ENCODE peak calls at places on chromosomes 3 and 15, in six cellular contexts. One of them, this sample, is unnamed.

GRCh38 chr15:76309561-76310330 is 1.5 kb downstream of the ETFA start:
- DNase-seq in psoas muscle: no peak
- DNase-seq in gastrocnemius medialis: no peak
- DNase-seq in lower leg skin: no peak
- DNase-seq in CD4-positive, alpha-beta T cell: no peak
- DNase-seq in left ventricle myocardium inferior: no peak
- DNase-seq in this sample: no peak

GRCh38 chr3:190718691-190719090 is 143.8 kb downstream of the GMNC start:
- DNase-seq in gastrocnemius medialis: no peak
- DNase-seq in left ventricle myocardium inferior: no peak
- DNase-seq in lower leg skin: no peak
- DNase-seq in psoas muscle: no peak
- DNase-seq in CD4-positive, alpha-beta T cell: no peak
- DNase-seq in this sample: no peak

GRCh38 chr15:74174966-74175270 is 1.4 kb downstream of the ISLR start:
- DNase-seq in CD4-positive, alpha-beta T cell: no peak
- DNase-seq in lower leg skin: peak
- DNase-seq in psoas muscle: no peak
- DNase-seq in left ventricle myocardium inferior: no peak
- DNase-seq in gastrocnemius medialis: no peak
- DNase-seq in this sample: no peak

GRCh38 chr3:113794526-113794925 is 44.1 kb upstream of the GRAMD1C start:
- DNase-seq in CD4-positive, alpha-beta T cell: no peak
- DNase-seq in psoas muscle: no peak
- DNase-seq in gastrocnemius medialis: no peak
- DNase-seq in lower leg skin: no peak
- DNase-seq in left ventricle myocardium inferior: no peak
- DNase-seq in this sample: no peak

GRCh38 chr3:175732053-175732452 is 872.9 kb downstream of the NAALADL2 start:
- DNase-seq in left ventricle myocardium inferior: no peak
- DNase-seq in gastrocnemius medialis: no peak
- DNase-seq in psoas muscle: no peak
- DNase-seq in CD4-positive, alpha-beta T cell: no peak
- DNase-seq in lower leg skin: no peak
- DNase-seq in this sample: no peak

GRCh38 chr15:67003586-67003985 is 61.8 kb upstream of the SMAD3 start:
- DNase-seq in left ventricle myocardium inferior: no peak
- DNase-seq in CD4-positive, alpha-beta T cell: no peak
- DNase-seq in gastrocnemius medialis: no peak
- DNase-seq in psoas muscle: no peak
- DNase-seq in lower leg skin: no peak
- DNase-seq in this sample: no peak

GRCh38 chr3:111971533-111971932 is 7.3 kb upstream of the ABHD10 start:
- DNase-seq in psoas muscle: no peak
- DNase-seq in lower leg skin: no peak
- DNase-seq in gastrocnemius medialis: peak
- DNase-seq in left ventricle myocardium inferior: peak
- DNase-seq in CD4-positive, alpha-beta T cell: no peak
- DNase-seq in this sample: no peak

GRCh38 chr15:74453925-74454763 is 6.8 kb downstream of the UBL7 start:
- DNase-seq in gastrocnemius medialis: no peak
- DNase-seq in lower leg skin: peak
- DNase-seq in CD4-positive, alpha-beta T cell: no peak
- DNase-seq in left ventricle myocardium inferior: no peak
- DNase-seq in psoas muscle: no peak
- DNase-seq in this sample: no peak

GRCh38 chr3:10753964-10754363 is 62.1 kb upstream of the SLC6A11 start:
- DNase-seq in left ventricle myocardium inferior: peak
- DNase-seq in lower leg skin: peak
- DNase-seq in gastrocnemius medialis: no peak
- DNase-seq in CD4-positive, alpha-beta T cell: peak
- DNase-seq in psoas muscle: peak
- DNase-seq in this sample: no peak

GRCh38 chr3:121482651-121483050 is 63.1 kb downstream of the POLQ start:
- DNase-seq in psoas muscle: no peak
- DNase-seq in CD4-positive, alpha-beta T cell: no peak
- DNase-seq in gastrocnemius medialis: no peak
- DNase-seq in lower leg skin: no peak
- DNase-seq in left ventricle myocardium inferior: no peak
- DNase-seq in this sample: no peak

GRCh38 chr15:88803241-88803919 is at the start of gene ACAN:
- DNase-seq in CD4-positive, alpha-beta T cell: no peak
- DNase-seq in gastrocnemius medialis: no peak
- DNase-seq in lower leg skin: no peak
- DNase-seq in left ventricle myocardium inferior: no peak
- DNase-seq in psoas muscle: no peak
- DNase-seq in this sample: no peak

GRCh38 chr3:148648685-148649352 is 48.9 kb upstream of the AGTR1 start:
- DNase-seq in gastrocnemius medialis: no peak
- DNase-seq in CD4-positive, alpha-beta T cell: no peak
- DNase-seq in psoas muscle: no peak
- DNase-seq in left ventricle myocardium inferior: no peak
- DNase-seq in lower leg skin: no peak
- DNase-seq in this sample: no peak

GRCh38 chr3:101942356-101942755 is 93.0 kb downstream of the NFKBIZ start:
- DNase-seq in left ventricle myocardium inferior: no peak
- DNase-seq in gastrocnemius medialis: no peak
- DNase-seq in CD4-positive, alpha-beta T cell: no peak
- DNase-seq in psoas muscle: no peak
- DNase-seq in lower leg skin: no peak
- DNase-seq in this sample: no peak

GRCh38 chr15:65312400-65312916 is 8.0 kb downstream of the RNU5B-1 start:
- DNase-seq in psoas muscle: peak
- DNase-seq in left ventricle myocardium inferior: peak
- DNase-seq in gastrocnemius medialis: no peak
- DNase-seq in CD4-positive, alpha-beta T cell: no peak
- DNase-seq in lower leg skin: no peak
- DNase-seq in this sample: no peak

GRCh38 chr3:114336122-114336697 is 42.4 kb downstream of the TIGIT start:
- DNase-seq in lower leg skin: no peak
- DNase-seq in psoas muscle: no peak
- DNase-seq in left ventricle myocardium inferior: no peak
- DNase-seq in gastrocnemius medialis: no peak
- DNase-seq in CD4-positive, alpha-beta T cell: no peak
- DNase-seq in this sample: no peak

GRCh38 chr3:108441528-108441927 is 68.9 kb downstream of the MYH15 start:
- DNase-seq in CD4-positive, alpha-beta T cell: no peak
- DNase-seq in lower leg skin: no peak
- DNase-seq in gastrocnemius medialis: no peak
- DNase-seq in left ventricle myocardium inferior: no peak
- DNase-seq in psoas muscle: no peak
- DNase-seq in this sample: no peak

GRCh38 chr15:57090460-57090859 is 172.0 kb downstream of the TCF12 start:
- DNase-seq in psoas muscle: no peak
- DNase-seq in left ventricle myocardium inferior: no peak
- DNase-seq in CD4-positive, alpha-beta T cell: no peak
- DNase-seq in lower leg skin: no peak
- DNase-seq in gastrocnemius medialis: no peak
- DNase-seq in this sample: no peak

GRCh38 chr3:29637093-29637492 is 356.2 kb downstream of the RBMS3 start:
- DNase-seq in psoas muscle: no peak
- DNase-seq in left ventricle myocardium inferior: peak
- DNase-seq in lower leg skin: no peak
- DNase-seq in gastrocnemius medialis: no peak
- DNase-seq in CD4-positive, alpha-beta T cell: no peak
- DNase-seq in this sample: no peak

GRCh38 chr15:68781766-68782588 is 38.7 kb downstream of the ANP32A start:
- DNase-seq in CD4-positive, alpha-beta T cell: no peak
- DNase-seq in left ventricle myocardium inferior: peak
- DNase-seq in gastrocnemius medialis: no peak
- DNase-seq in psoas muscle: peak
- DNase-seq in lower leg skin: peak
- DNase-seq in this sample: no peak

GRCh38 chr3:58627580-58627894 is 39.0 kb downstream of the FAM3D start:
- DNase-seq in left ventricle myocardium inferior: peak
- DNase-seq in lower leg skin: no peak
- DNase-seq in CD4-positive, alpha-beta T cell: no peak
- DNase-seq in gastrocnemius medialis: no peak
- DNase-seq in psoas muscle: no peak
- DNase-seq in this sample: no peak

GRCh38 chr15:80876034-80876433 is 96.9 kb downstream of the CEMIP start:
- DNase-seq in CD4-positive, alpha-beta T cell: no peak
- DNase-seq in gastrocnemius medialis: no peak
- DNase-seq in psoas muscle: no peak
- DNase-seq in left ventricle myocardium inferior: peak
- DNase-seq in lower leg skin: no peak
- DNase-seq in this sample: no peak

GRCh38 chr15:67998599-67999122 is 55.5 kb upstream of the PIAS1 start:
- DNase-seq in psoas muscle: no peak
- DNase-seq in left ventricle myocardium inferior: no peak
- DNase-seq in lower leg skin: peak
- DNase-seq in gastrocnemius medialis: no peak
- DNase-seq in CD4-positive, alpha-beta T cell: no peak
- DNase-seq in this sample: no peak

GRCh38 chr15:67242665-67243064 is 11.8 kb downstream of the AAGAB start:
- DNase-seq in left ventricle myocardium inferior: no peak
- DNase-seq in lower leg skin: no peak
- DNase-seq in CD4-positive, alpha-beta T cell: no peak
- DNase-seq in psoas muscle: no peak
- DNase-seq in gastrocnemius medialis: no peak
- DNase-seq in this sample: no peak

GRCh38 chr3:45496550-45496949 is 98.0 kb upstream of the LIMD1 start:
- DNase-seq in left ventricle myocardium inferior: peak
- DNase-seq in gastrocnemius medialis: peak
- DNase-seq in lower leg skin: no peak
- DNase-seq in psoas muscle: peak
- DNase-seq in CD4-positive, alpha-beta T cell: no peak
- DNase-seq in this sample: no peak

DNA sequence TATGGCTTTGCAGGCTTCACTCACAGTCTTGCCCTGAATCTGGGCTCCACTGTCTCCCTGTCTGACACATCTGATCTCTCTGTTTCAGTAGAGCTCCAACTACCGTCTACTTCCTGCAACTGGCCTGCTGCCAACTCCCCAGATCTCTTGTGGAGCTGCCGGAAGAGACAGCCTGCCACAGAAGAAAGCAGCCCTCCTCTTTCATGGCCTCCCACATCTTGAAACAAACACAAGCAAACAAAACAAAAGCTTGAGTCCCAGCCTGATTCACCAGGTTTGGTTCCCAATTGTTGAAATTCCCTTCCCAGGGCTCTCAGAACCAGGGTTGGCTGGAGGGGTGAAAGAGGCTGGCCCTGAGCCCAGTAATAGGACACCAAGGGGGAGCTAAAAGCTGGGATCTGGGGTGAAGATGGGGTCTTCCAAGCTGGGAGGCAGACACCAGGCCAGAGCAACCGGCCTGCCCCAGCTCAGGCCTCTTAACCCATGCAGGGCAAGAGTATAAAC is 55.3 kb upstream of the CA12 start:
- DNase-seq in CD4-positive, alpha-beta T cell: peak
- DNase-seq in gastrocnemius medialis: peak
- DNase-seq in left ventricle myocardium inferior: peak
- DNase-seq in psoas muscle: peak
- DNase-seq in lower leg skin: peak
- DNase-seq in this sample: peak
- TF ChIP-seq CTCF in CD4-positive, alpha-beta T cell: no peak
- TF ChIP-seq CTCF in gastrocnemius medialis: no peak
- TF ChIP-seq CTCF in left ventricle myocardium inferior: no peak
- TF ChIP-seq CTCF in psoas muscle: no peak
- TF ChIP-seq CTCF in lower leg skin: no peak
- TF ChIP-seq CTCF in this sample: no peak

DNA sequence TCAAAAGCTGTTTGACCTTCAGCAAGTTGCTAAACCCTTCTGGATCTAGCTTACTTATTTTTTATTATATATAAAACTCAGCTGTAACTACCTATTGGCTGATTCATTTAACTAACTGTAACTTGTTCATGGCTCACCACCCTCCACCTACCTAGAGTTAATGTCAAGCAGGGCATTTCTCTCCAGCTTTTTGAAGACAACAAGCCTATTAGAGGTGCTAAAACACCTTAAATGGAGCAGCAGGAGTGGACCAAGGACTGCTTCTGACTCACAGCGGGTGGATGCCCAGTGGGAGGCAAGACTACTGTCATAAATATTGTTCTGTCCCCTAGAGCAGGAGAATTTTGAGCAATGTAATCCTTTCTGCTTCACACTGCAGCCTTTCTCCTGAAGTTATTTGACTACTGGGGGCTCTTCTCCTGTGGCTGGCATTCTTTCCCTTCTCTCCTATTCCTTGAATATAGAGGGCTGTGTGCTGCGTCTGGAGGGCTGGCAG is 146.9 kb downstream of the CLSTN2 start:
- DNase-seq in left ventricle myocardium inferior: no peak
- DNase-seq in psoas muscle: no peak
- DNase-seq in gastrocnemius medialis: no peak
- DNase-seq in CD4-positive, alpha-beta T cell: no peak
- DNase-seq in lower leg skin: no peak
- DNase-seq in this sample: no peak
- TF ChIP-seq CTCF in left ventricle myocardium inferior: no peak
- TF ChIP-seq CTCF in psoas muscle: no peak
- TF ChIP-seq CTCF in gastrocnemius medialis: no peak
- TF ChIP-seq CTCF in CD4-positive, alpha-beta T cell: no peak
- TF ChIP-seq CTCF in lower leg skin: no peak
- TF ChIP-seq CTCF in this sample: no peak

GRCh38 chr3:39125837-39126500 is 18.5 kb downstream of the TTC21A start:
- DNase-seq in psoas muscle: no peak
- DNase-seq in left ventricle myocardium inferior: no peak
- DNase-seq in CD4-positive, alpha-beta T cell: no peak
- DNase-seq in gastrocnemius medialis: no peak
- DNase-seq in lower leg skin: no peak
- DNase-seq in this sample: no peak

GRCh38 chr3:39127296-39127906 is 19.9 kb downstream of the TTC21A start:
- DNase-seq in CD4-positive, alpha-beta T cell: no peak
- DNase-seq in lower leg skin: no peak
- DNase-seq in left ventricle myocardium inferior: no peak
- DNase-seq in psoas muscle: no peak
- DNase-seq in gastrocnemius medialis: no peak
- DNase-seq in this sample: no peak

GRCh38 chr3:39124876-39125836 is 17.7 kb downstream of the TTC21A start:
- DNase-seq in left ventricle myocardium inferior: no peak
- DNase-seq in psoas muscle: no peak
- DNase-seq in gastrocnemius medialis: no peak
- DNase-seq in lower leg skin: no peak
- DNase-seq in CD4-positive, alpha-beta T cell: no peak
- DNase-seq in this sample: no peak

GRCh38 chr3:39127907-39128303 is 20.4 kb downstream of the TTC21A start:
- DNase-seq in CD4-positive, alpha-beta T cell: no peak
- DNase-seq in lower leg skin: no peak
- DNase-seq in gastrocnemius medialis: no peak
- DNase-seq in psoas muscle: no peak
- DNase-seq in left ventricle myocardium inferior: no peak
- DNase-seq in this sample: no peak

GRCh38 chr3:39126532-39127071 is 19.1 kb downstream of the TTC21A start:
- DNase-seq in lower leg skin: no peak
- DNase-seq in CD4-positive, alpha-beta T cell: no peak
- DNase-seq in left ventricle myocardium inferior: no peak
- DNase-seq in psoas muscle: no peak
- DNase-seq in gastrocnemius medialis: no peak
- DNase-seq in this sample: no peak
- TF ChIP-seq CTCF in lower leg skin: no peak
- TF ChIP-seq CTCF in CD4-positive, alpha-beta T cell: peak
- TF ChIP-seq CTCF in left ventricle myocardium inferior: peak
- TF ChIP-seq CTCF in psoas muscle: peak
- TF ChIP-seq CTCF in gastrocnemius medialis: peak
- TF ChIP-seq CTCF in this sample: peak

DNA sequence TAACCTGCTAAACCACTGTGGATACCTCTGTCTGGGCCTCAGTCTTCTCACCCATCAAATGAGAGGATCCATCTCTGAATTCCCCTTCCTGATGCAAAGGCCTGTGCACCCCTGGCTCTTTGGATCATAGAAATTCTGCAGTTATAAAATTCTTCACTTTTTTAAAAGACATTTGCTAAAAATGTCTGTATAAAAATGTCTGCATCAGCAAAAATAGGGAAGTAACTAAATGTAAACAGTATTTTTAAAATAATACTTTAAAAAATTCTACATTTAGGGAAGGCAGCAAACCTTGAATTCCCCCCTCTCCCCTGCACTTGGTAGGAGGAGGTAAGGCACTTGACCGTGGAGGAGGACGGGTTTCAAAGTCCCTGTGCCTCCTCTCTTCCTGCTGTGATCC is 25.6 kb upstream of the TRIM59 start:
- DNase-seq in lower leg skin: no peak
- DNase-seq in CD4-positive, alpha-beta T cell: no peak
- DNase-seq in psoas muscle: no peak
- DNase-seq in gastrocnemius medialis: no peak
- DNase-seq in left ventricle myocardium inferior: no peak
- DNase-seq in this sample: no peak
- TF ChIP-seq CTCF in lower leg skin: no peak
- TF ChIP-seq CTCF in CD4-positive, alpha-beta T cell: no peak
- TF ChIP-seq CTCF in psoas muscle: no peak
- TF ChIP-seq CTCF in gastrocnemius medialis: no peak
- TF ChIP-seq CTCF in left ventricle myocardium inferior: no peak
- TF ChIP-seq CTCF in this sample: no peak